ENCODE peak calls at places on chromosomes 3 and 15, in four cellular contexts. One of them, this sample, is unnamed.

GRCh38 chr3:63908081-63908736 is 4.0 kb downstream of the SCAANT1 start:
- DNase-seq in HL-60: no peak
- DNase-seq in K562: no peak
- DNase-seq in GM12878: no peak
- DNase-seq in this sample: no peak

GRCh38 chr15:40338041-40338657 is 2.6 kb downstream of the CCDC9B start:
- DNase-seq in HL-60: no peak
- DNase-seq in K562: peak
- DNase-seq in GM12878: no peak
- DNase-seq in this sample: peak

GRCh38 chr15:60315878-60316277 is 81.9 kb downstream of the ANXA2 start:
- DNase-seq in HL-60: no peak
- DNase-seq in K562: no peak
- DNase-seq in GM12878: no peak
- DNase-seq in this sample: no peak

GRCh38 chr3:27684302-27684701 is 37.8 kb downstream of the EOMES start:
- DNase-seq in HL-60: no peak
- DNase-seq in K562: no peak
- DNase-seq in GM12878: no peak
- DNase-seq in this sample: no peak

GRCh38 chr3:126499401-126499800 is 18.2 kb downstream of the UROC1 start:
- DNase-seq in HL-60: no peak
- DNase-seq in K562: no peak
- DNase-seq in GM12878: no peak
- DNase-seq in this sample: no peak

GRCh38 chr3:71581981-71582611 is 1.4 kb downstream of the FOXP1 start:
- DNase-seq in HL-60: peak
- DNase-seq in K562: peak
- DNase-seq in GM12878: no peak
- DNase-seq in this sample: no peak

GRCh38 chr15:95799286-95800187 is 531.0 kb upstream of the NR2F2 start:
- DNase-seq in HL-60: no peak
- DNase-seq in K562: no peak
- DNase-seq in GM12878: no peak
- DNase-seq in this sample: no peak

GRCh38 chr3:111246967-111247760 is 175.5 kb downstream of the NECTIN3 start:
- DNase-seq in HL-60: no peak
- DNase-seq in K562: no peak
- DNase-seq in GM12878: no peak
- DNase-seq in this sample: no peak

GRCh38 chr3:159816507-159816906 is 172.1 kb upstream of the IL12A start:
- DNase-seq in HL-60: no peak
- DNase-seq in K562: no peak
- DNase-seq in GM12878: no peak
- DNase-seq in this sample: no peak

GRCh38 chr3:50665603-50666115 is 9.1 kb upstream of the DOCK3 start:
- DNase-seq in HL-60: no peak
- DNase-seq in K562: no peak
- DNase-seq in GM12878: no peak
- DNase-seq in this sample: no peak

GRCh38 chr3:149967067-149967685 is 3.5 kb downstream of the PFN2 start:
- DNase-seq in HL-60: no peak
- DNase-seq in K562: peak
- DNase-seq in GM12878: no peak
- DNase-seq in this sample: no peak

GRCh38 chr3:149963485-149963884 is 7.2 kb downstream of the PFN2 start:
- DNase-seq in HL-60: no peak
- DNase-seq in K562: no peak
- DNase-seq in GM12878: no peak
- DNase-seq in this sample: no peak

GRCh38 chr3:149968216-149968615 is 2.5 kb downstream of the PFN2 start:
- DNase-seq in HL-60: no peak
- DNase-seq in K562: no peak
- DNase-seq in GM12878: no peak
- DNase-seq in this sample: no peak

GRCh38 chr3:149965278-149965677 is 5.4 kb downstream of the PFN2 start:
- DNase-seq in HL-60: no peak
- DNase-seq in K562: no peak
- DNase-seq in GM12878: no peak
- DNase-seq in this sample: no peak

DNA sequence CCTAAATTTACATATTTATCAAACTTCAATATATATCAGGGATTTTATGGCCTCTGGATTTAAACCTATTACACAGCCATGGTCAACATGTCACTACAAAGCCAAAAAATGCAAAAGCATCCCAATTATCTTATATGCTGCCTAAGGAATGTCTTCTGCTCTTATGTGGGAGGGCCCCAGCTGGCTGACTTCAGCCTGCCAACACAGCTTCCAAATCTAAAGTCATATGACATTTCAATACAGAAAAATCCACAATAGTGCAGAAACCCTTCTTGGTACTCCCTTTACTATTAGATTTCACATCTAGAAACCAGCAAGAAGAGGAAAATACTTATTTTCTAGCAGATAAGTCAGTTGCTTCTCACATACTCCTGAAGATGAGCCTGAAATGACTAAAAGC is 6.4 kb downstream of the PFN2 start:
- DNase-seq in HL-60: no peak
- DNase-seq in K562: no peak
- DNase-seq in GM12878: no peak
- DNase-seq in this sample: no peak
- TF ChIP-seq SPI1 in HL-60: no peak
- TF ChIP-seq SPI1 in K562: no peak
- TF ChIP-seq SPI1 in GM12878: no peak
- TF ChIP-seq SPI1 in this sample: no peak

DNA sequence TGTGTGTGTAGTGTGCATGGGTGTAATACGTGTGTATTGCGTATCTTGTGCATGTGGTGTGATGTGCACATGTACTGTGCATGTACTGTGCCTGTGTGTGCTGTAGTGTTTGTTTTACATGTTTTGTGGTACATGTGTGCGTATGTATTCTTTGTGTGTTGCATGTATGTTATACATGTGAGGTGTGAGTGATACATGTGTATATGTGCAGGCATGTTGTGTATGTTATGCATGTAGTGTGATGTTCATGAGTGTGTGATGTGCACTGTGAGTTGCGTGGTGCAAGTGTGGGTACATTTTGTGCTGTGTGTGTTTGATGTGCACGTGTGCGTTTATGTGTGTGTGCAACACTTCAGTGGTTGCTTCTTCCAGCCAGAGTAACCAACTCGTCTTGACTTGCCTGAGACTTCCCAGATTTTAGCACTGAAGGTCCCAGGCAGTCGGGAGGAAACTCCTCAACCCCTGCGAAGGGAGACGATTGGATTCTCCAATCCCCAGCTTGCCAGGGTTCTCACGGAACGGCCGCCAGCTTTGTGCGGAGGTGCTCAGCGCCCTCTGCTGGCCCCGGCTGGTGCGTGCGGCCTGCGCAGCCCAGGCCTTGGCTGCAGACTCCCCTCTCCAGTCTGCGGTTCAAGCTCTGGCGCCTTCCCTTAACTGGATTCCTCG is 3.6 kb downstream of the GALNT15 start:
- DNase-seq in HL-60: peak
- DNase-seq in K562: peak
- DNase-seq in GM12878: no peak
- DNase-seq in this sample: peak
- TF ChIP-seq POLR2AphosphoS5 in HL-60: no peak
- TF ChIP-seq POLR2AphosphoS5 in K562: no peak
- TF ChIP-seq POLR2AphosphoS5 in GM12878: no peak
- TF ChIP-seq POLR2AphosphoS5 in this sample: no peak

GRCh38 chr15:49570672-49571071 is 49.9 kb downstream of the FAM227B start:
- DNase-seq in HL-60: no peak
- DNase-seq in K562: no peak
- DNase-seq in GM12878: no peak
- DNase-seq in this sample: no peak
- TF ChIP-seq SPI1 in HL-60: no peak
- TF ChIP-seq SPI1 in K562: no peak
- TF ChIP-seq SPI1 in GM12878: no peak
- TF ChIP-seq SPI1 in this sample: no peak

GRCh38 chr15:90869601-90870353 is 1.4 kb downstream of the FURIN start:
- DNase-seq in HL-60: peak
- DNase-seq in K562: peak
- DNase-seq in GM12878: no peak
- DNase-seq in this sample: no peak
- TF ChIP-seq POLR2AphosphoS5 in HL-60: peak
- TF ChIP-seq POLR2AphosphoS5 in K562: peak
- TF ChIP-seq POLR2AphosphoS5 in GM12878: no peak
- TF ChIP-seq POLR2AphosphoS5 in this sample: no peak

GRCh38 chr15:58611731-58612676 is 137.5 kb downstream of the ADAM10 start:
- DNase-seq in HL-60: no peak
- DNase-seq in K562: peak
- DNase-seq in GM12878: no peak
- DNase-seq in this sample: no peak
- TF ChIP-seq SPI1 in HL-60: no peak
- TF ChIP-seq SPI1 in K562: no peak
- TF ChIP-seq SPI1 in GM12878: no peak
- TF ChIP-seq SPI1 in this sample: no peak

GRCh38 chr3:9386501-9387321 is 10.7 kb upstream of the SETD5 start:
- DNase-seq in HL-60: no peak
- DNase-seq in K562: no peak
- DNase-seq in GM12878: no peak
- DNase-seq in this sample: no peak

GRCh38 chr3:9384141-9384828 is 13.1 kb upstream of the SETD5 start:
- DNase-seq in HL-60: no peak
- DNase-seq in K562: no peak
- DNase-seq in GM12878: no peak
- DNase-seq in this sample: no peak

GRCh38 chr3:9386060-9386459 is 11.4 kb upstream of the SETD5 start:
- DNase-seq in HL-60: no peak
- DNase-seq in K562: no peak
- DNase-seq in GM12878: no peak
- DNase-seq in this sample: no peak

GRCh38 chr3:9387322-9387655 is 10.1 kb upstream of the SETD5 start:
- DNase-seq in HL-60: no peak
- DNase-seq in K562: no peak
- DNase-seq in GM12878: no peak
- DNase-seq in this sample: no peak

GRCh38 chr3:9385209-9385936 is 12.0 kb upstream of the SETD5 start:
- DNase-seq in HL-60: no peak
- DNase-seq in K562: no peak
- DNase-seq in GM12878: no peak
- DNase-seq in this sample: no peak
- TF ChIP-seq POLR2AphosphoS5 in HL-60: no peak
- TF ChIP-seq POLR2AphosphoS5 in K562: no peak
- TF ChIP-seq POLR2AphosphoS5 in GM12878: no peak
- TF ChIP-seq POLR2AphosphoS5 in this sample: no peak

GRCh38 chr3:56802411-56802745 is 629 bp upstream of the ARHGEF3 start:
- DNase-seq in HL-60: no peak
- DNase-seq in K562: no peak
- DNase-seq in GM12878: no peak
- DNase-seq in this sample: no peak

GRCh38 chr3:56801151-56801596 is 575 bp downstream of the ARHGEF3 start:
- DNase-seq in HL-60: no peak
- DNase-seq in K562: no peak
- DNase-seq in GM12878: no peak
- DNase-seq in this sample: no peak

GRCh38 chr3:56801597-56802410 is at the start of gene ARHGEF3:
- DNase-seq in HL-60: peak
- DNase-seq in K562: peak
- DNase-seq in GM12878: no peak
- DNase-seq in this sample: peak

GRCh38 chr3:56799251-56799882 is 2.4 kb downstream of the ARHGEF3 start:
- DNase-seq in HL-60: no peak
- DNase-seq in K562: peak
- DNase-seq in GM12878: no peak
- DNase-seq in this sample: no peak

GRCh38 chr3:56800373-56801150 is 1.2 kb downstream of the ARHGEF3 start:
- DNase-seq in HL-60: no peak
- DNase-seq in K562: no peak
- DNase-seq in GM12878: no peak
- DNase-seq in this sample: no peak
- TF ChIP-seq SPI1 in HL-60: no peak
- TF ChIP-seq SPI1 in K562: no peak
- TF ChIP-seq SPI1 in GM12878: no peak
- TF ChIP-seq SPI1 in this sample: no peak

GRCh38 chr3:133573054-133573628 is 345 bp upstream of the CDV3 start:
- DNase-seq in HL-60: peak
- DNase-seq in K562: peak
- DNase-seq in GM12878: peak
- DNase-seq in this sample: peak

GRCh38 chr3:133570937-133571320 is 2.6 kb upstream of the CDV3 start:
- DNase-seq in HL-60: no peak
- DNase-seq in K562: no peak
- DNase-seq in GM12878: no peak
- DNase-seq in this sample: no peak

GRCh38 chr3:133572158-133573053 is 1.1 kb upstream of the CDV3 start:
- DNase-seq in HL-60: peak
- DNase-seq in K562: peak
- DNase-seq in GM12878: peak
- DNase-seq in this sample: no peak

GRCh38 chr3:133568294-133569014 is 5.0 kb upstream of the CDV3 start:
- DNase-seq in HL-60: no peak
- DNase-seq in K562: no peak
- DNase-seq in GM12878: no peak
- DNase-seq in this sample: no peak

GRCh38 chr3:133570139-133570936 is 3.1 kb upstream of the CDV3 start:
- DNase-seq in HL-60: no peak
- DNase-seq in K562: no peak
- DNase-seq in GM12878: no peak
- DNase-seq in this sample: no peak
- TF ChIP-seq POLR2AphosphoS5 in HL-60: no peak
- TF ChIP-seq POLR2AphosphoS5 in K562: no peak
- TF ChIP-seq POLR2AphosphoS5 in GM12878: no peak
- TF ChIP-seq POLR2AphosphoS5 in this sample: no peak

This sample was measured in GM12891.